ENCODE peak calls at places on chromosomes 11 and 22, in five cellular contexts. X, S, R, W and U are unnamed samples.

GRCh38 chr11:18012314-18012905 is 437 bp downstream of the SERGEF start:
- DNase-seq in W (no peak), S (peak; percentile 58), R (no peak), X (peak; percentile 50), U (no peak)

GRCh38 chr11:19934828-19935259 is 222.2 kb downstream of the NAV2 start:
- DNase-seq in X (no peak), R (no peak), S (no peak), W (no peak), U (no peak)

GRCh38 chr11:117606211-117606610 is 190.8 kb downstream of the DSCAML1 start:
- DNase-seq in X (no peak), S (no peak), W (no peak), R (no peak), U (no peak)

GRCh38 chr11:3950996-3951662 is 95.7 kb downstream of the STIM1 start:
- DNase-seq in X (no peak), W (no peak), R (no peak), S (peak; percentile 78), U (peak; percentile 80)

GRCh38 chr11:77823775-77824174 is 2.8 kb downstream of the AAMDC start:
- DNase-seq in R (no peak), W (no peak), X (no peak), S (no peak), U (no peak)

GRCh38 chr11:102912482-102912830 is 37.7 kb upstream of the MMP12 start:
- DNase-seq in S (peak; percentile 26), X (no peak), W (no peak), R (no peak), U (no peak)

GRCh38 chr11:43573233-43573632 is 107.3 kb upstream of the HSD17B12 start:
- DNase-seq in X (peak; percentile 34), S (peak; percentile 67), R (peak; percentile 72), W (no peak), U (peak; percentile 79)

GRCh38 chr11:127789887-127790286 is 789.3 kb upstream of the KIRREL3 start:
- DNase-seq in W (no peak), R (no peak), X (peak; percentile 74), S (peak; percentile 44), U (peak; percentile 54)

GRCh38 chr11:3969613-3970012 is 114.1 kb downstream of the STIM1 start:
- DNase-seq in S (no peak), R (no peak), W (no peak), X (no peak), U (no peak)

GRCh38 chr11:55969845-55970244 is at the start of gene OR10AG1:
- DNase-seq in S (no peak), X (no peak), W (no peak), R (no peak), U (no peak)

GRCh38 chr22:29328566-29329500 is 13.3 kb upstream of the RASL10A start:
- DNase-seq in X (no peak), S (no peak), W (no peak), R (no peak), U (no peak)

GRCh38 chr22:47199261-47199948 is 437.0 kb downstream of the TBC1D22A start:
- DNase-seq in W (peak; percentile 63), X (no peak), R (no peak), S (peak; percentile 17), U (no peak)

GRCh38 chr11:3807856-3808845 is at the start of gene PGAP2:
- DNase-seq in W (peak; percentile 90), S (peak; percentile 93), R (peak; percentile 78), X (peak; percentile 57), U (peak; percentile 91)

GRCh38 chr22:41831383-41831782 is 1.5 kb upstream of the SREBF2 start:
- DNase-seq in X (no peak), R (no peak), W (no peak), S (peak; percentile 52), U (no peak)

GRCh38 chr22:29330753-29331152 is 15.3 kb upstream of the RASL10A start:
- DNase-seq in R (no peak), S (peak; percentile 80), X (peak; percentile 76), W (peak; percentile 79), U (no peak)

GRCh38 chr22:27686534-27686933 is 115.0 kb downstream of the MN1 start:
- DNase-seq in R (peak; percentile 93), S (peak; percentile 60), X (no peak), W (peak; percentile 93), U (no peak)